ENCODE peak calls at places on chromosomes 5 and 9, in six cellular contexts. Q is AG10803; M is right atrium auricular region; S is T-helper 1 cell; A is stimulated activated CD4-positive, alpha-beta T cell treated with anti-CD3 and anti-CD28 coated beads, Interleukin-4, amount 100 ng/mL, for 48 hours; G is LoVo. I is an unnamed sample.
A peak's percentile ranks its signal among the peaks of the same experiment; 100 is the strongest.

GRCh38 chr9:5799314-5799713 is 33.6 kb downstream of the ERMP1 start:
- DNase-seq in G (no peak), S (no peak), Q (peak; percentile 46), A (no peak), M (no peak), I (no peak)

GRCh38 chr9:16102154-16102553 is 549.3 kb downstream of the CCDC171 start:
- DNase-seq in Q (no peak), G (no peak), M (no peak), S (no peak), A (no peak), I (no peak)

GRCh38 chr5:154309805-154310204 is 119.3 kb downstream of the GALNT10 start:
- DNase-seq in A (no peak), G (no peak), M (no peak), S (no peak), Q (peak; percentile 12), I (no peak)

GRCh38 chr5:121745407-121745806 is 106.3 kb upstream of the FTMT start:
- DNase-seq in A (no peak), S (no peak), Q (no peak), G (no peak), M (no peak), I (no peak)

GRCh38 chr5:66863343-66864170 is 267.4 kb downstream of the MAST4 start:
- DNase-seq in S (no peak), Q (peak; percentile 1), M (no peak), G (no peak), A (no peak), I (no peak)

GRCh38 chr5:173932695-173933139 is 44.6 kb downstream of the CPEB4 start:
- DNase-seq in Q (no peak), G (no peak), A (no peak), S (no peak), M (no peak), I (no peak)

GRCh38 chr5:169521366-169521983 is 62.1 kb upstream of the SPDL1 start:
- DNase-seq in A (no peak), S (no peak), M (peak; percentile 61), G (no peak), Q (peak; percentile 41), I (peak; percentile 54)

GRCh38 chr9:70475211-70475610 is 60.8 kb upstream of the KLF9 start:
- DNase-seq in A (no peak), G (no peak), M (no peak), S (no peak), Q (peak; percentile 50), I (no peak)

GRCh38 chr9:27194401-27195091 is 85.5 kb downstream of the TEK start:
- DNase-seq in A (no peak), G (peak; percentile 72), Q (peak; percentile 76), S (no peak), M (no peak), I (no peak)

GRCh38 chr5:25964009-25964372 is 1074.4 kb downstream of the CDH9 start:
- DNase-seq in S (no peak), A (no peak), G (no peak), M (no peak), Q (no peak), I (no peak)

GRCh38 chr9:137180491-137180890 is 7.9 kb downstream of the ANAPC2 start:
- DNase-seq in Q (no peak), G (no peak), M (no peak), A (no peak), S (no peak), I (no peak)

GRCh38 chr5:172502969-172503368 is 48.6 kb upstream of the SH3PXD2B start:
- DNase-seq in Q (no peak), S (no peak), G (no peak), M (peak; percentile 54), A (no peak), I (peak; percentile 32)

GRCh38 chr5:142486581-142486980 is 161.8 kb upstream of the SPRY4 start:
- DNase-seq in S (no peak), G (no peak), M (no peak), A (no peak), Q (peak; percentile 47), I (no peak)

GRCh38 chr5:138459311-138459710 is 6.0 kb upstream of the EGR1 start:
- DNase-seq in Q (no peak), M (no peak), S (peak; percentile 76), A (peak; percentile 77), G (no peak), I (no peak)

GRCh38 chr5:68141494-68141893 is 74.1 kb upstream of the PIK3R1 start:
- DNase-seq in Q (peak; percentile 40), M (no peak), A (no peak), S (no peak), G (no peak), I (no peak)

GRCh38 chr9:79559501-79560181 is 12.1 kb upstream of the TLE4 start:
- DNase-seq in G (no peak), Q (no peak), A (no peak), S (no peak), M (no peak), I (no peak)

GRCh38 chr9:122950263-122950662 is 9.4 kb downstream of the RABGAP1 start:
- DNase-seq in A (no peak), Q (no peak), G (no peak), S (no peak), M (no peak), I (no peak)

GRCh38 chr5:171667341-171668096 is 118.1 kb upstream of the SMIM23 start:
- DNase-seq in A (no peak), M (peak; percentile 78), G (no peak), S (no peak), Q (peak; percentile 71), I (no peak)

GRCh38 chr5:23727271-23727670 is 219.9 kb downstream of the PRDM9 start:
- DNase-seq in S (no peak), G (no peak), M (no peak), A (no peak), Q (no peak), I (peak; percentile 66)

GRCh38 chr9:18320046-18320445 is 153.9 kb upstream of the ADAMTSL1 start:
- DNase-seq in Q (no peak), S (no peak), A (no peak), G (no peak), M (no peak), I (no peak)

GRCh38 chr9:136720251-136720886 is 8.0 kb downstream of the DIPK1B start:
- DNase-seq in S (no peak), G (no peak), Q (no peak), M (no peak), A (no peak), I (no peak)

GRCh38 chr9:72871685-72872084 is 81.2 kb downstream of the ALDH1A1 start:
- DNase-seq in Q (peak; percentile 24), A (no peak), M (no peak), G (peak; percentile 49), S (no peak), I (no peak)

GRCh38 chr5:132093310-132093709 is 19.7 kb downstream of the CSF2 start:
- DNase-seq in Q (no peak), G (no peak), A (no peak), S (no peak), M (no peak), I (no peak)

GRCh38 chr5:57650360-57651069 is 167.9 kb upstream of the ACTBL2 start:
- DNase-seq in G (peak; percentile 78), A (no peak), S (no peak), Q (peak; percentile 70), M (no peak), I (no peak)

GRCh38 chr5:168773231-168773630 is 194.1 kb upstream of the PANK3 start:
- DNase-seq in Q (no peak), G (no peak), A (no peak), M (no peak), S (no peak), I (no peak)

GRCh38 chr9:95073042-95073607 is 244.4 kb downstream of the FANCC start:
- DNase-seq in M (peak; percentile 55), S (no peak), Q (no peak), G (no peak), A (no peak), I (no peak)